ENCODE peak calls at places on chromosome 16, in seven cellular contexts. N is fibroblast of lung, S is DND-41, H is neural progenitor cell, U is PC-9, Q is PC-3, E is MM.1S. R is an unnamed sample.

GRCh38 chr16:76176153-76176552 is 101.0 kb upstream of the CNTNAP4 start:
- DNase-seq in U (no peak), E (peak; percentile 32), N (no peak), Q (no peak), H (no peak), S (no peak), R (no peak)

GRCh38 chr16:81745704-81746558 is 33.2 kb upstream of the PLCG2 start:
- DNase-seq in E (peak; percentile 63), U (peak; percentile 58), N (peak; percentile 46), S (peak; percentile 86), Q (no peak), H (peak; percentile 58), R (peak; percentile 70)

GRCh38 chr16:82726306-82726705 is 99.5 kb downstream of the CDH13 start:
- DNase-seq in U (no peak), H (no peak), S (no peak), E (no peak), Q (no peak), N (no peak), R (no peak)

GRCh38 chr16:7227193-7227825 is 105.3 kb upstream of the RBFOX1 start:
- DNase-seq in Q (no peak), H (peak; percentile 54), E (no peak), U (no peak), N (no peak), S (no peak), R (no peak)

GRCh38 chr16:78570409-78571141 is 471.1 kb downstream of the WWOX start:
- DNase-seq in N (no peak), Q (no peak), E (no peak), U (no peak), H (no peak), S (no peak), R (no peak)

GRCh38 chr16:19375561-19376158 is 42.0 kb upstream of the TMC5 start:
- DNase-seq in E (peak; percentile 70), S (peak; percentile 29), N (peak; percentile 34), Q (peak; percentile 67), U (peak; percentile 62), H (peak; percentile 78), R (peak; percentile 62)

GRCh38 chr16:47461598-47462266 is 601 bp downstream of the PHKB start:
- DNase-seq in U (peak; percentile 37), Q (peak; percentile 67), S (peak; percentile 39), N (peak; percentile 71), E (peak; percentile 80), H (peak; percentile 58), R (peak; percentile 70)

GRCh38 chr16:15771694-15772093 is 85.1 kb downstream of the MYH11 start:
- DNase-seq in N (no peak), U (no peak), H (no peak), Q (no peak), E (no peak), S (no peak), R (no peak)

GRCh38 chr16:72094266-72094610 is 591 bp downstream of the DHX38 start:
- DNase-seq in N (peak; percentile 27), H (peak; percentile 62), E (peak; percentile 21), S (peak; percentile 33), Q (peak; percentile 4), U (peak; percentile 5), R (peak; percentile 68)

GRCh38 chr16:82935781-82936180 is 309.0 kb downstream of the CDH13 start:
- DNase-seq in S (peak; percentile 9), H (no peak), E (no peak), Q (no peak), U (no peak), N (no peak), R (no peak)

GRCh38 chr16:46929378-46930332 is 43.8 kb downstream of the DNAJA2 start:
- DNase-seq in N (peak; percentile 29), H (peak; percentile 70), U (peak; percentile 58), E (peak; percentile 69), Q (peak; percentile 64), S (peak; percentile 64), R (peak; percentile 66)

GRCh38 chr16:64705443-64705842 is 416.4 kb downstream of the CDH11 start:
- DNase-seq in N (peak; percentile 79), E (no peak), H (no peak), U (no peak), S (no peak), Q (no peak), R (peak; percentile 32)

GRCh38 chr16:27273670-27274522 is 5.3 kb upstream of the NSMCE1 start:
- DNase-seq in S (no peak), E (no peak), Q (peak; percentile 52), N (peak; percentile 79), U (no peak), H (no peak), R (peak; percentile 72)

GRCh38 chr16:21021316-21021715 is 120.7 kb downstream of the LYRM1 start:
- DNase-seq in E (no peak), Q (no peak), H (no peak), U (no peak), N (no peak), S (no peak), R (no peak)

GRCh38 chr16:56915311-56916105 is 16.4 kb upstream of the HERPUD1 start:
- DNase-seq in N (no peak), U (no peak), E (no peak), Q (no peak), S (no peak), H (no peak), R (no peak)

GRCh38 chr16:61295311-61295710 is 740.9 kb downstream of the CDH8 start:
- DNase-seq in H (no peak), N (no peak), Q (peak; percentile 3), E (no peak), S (no peak), U (no peak), R (peak; percentile 1)

GRCh38 chr16:17565605-17566004 is 94.8 kb upstream of the XYLT1 start:
- DNase-seq in H (no peak), N (no peak), E (no peak), U (no peak), S (no peak), Q (no peak), R (no peak)

GRCh38 chr16:62940573-62940972 is 904.3 kb upstream of the CDH8 start:
- DNase-seq in H (peak; percentile 6), N (no peak), E (no peak), S (no peak), U (no peak), Q (no peak), R (no peak)

GRCh38 chr16:85067024-85067423 is 39.4 kb downstream of the KIAA0513 start:
- DNase-seq in S (no peak), H (no peak), Q (no peak), E (no peak), U (no peak), N (no peak), R (no peak)

GRCh38 chr16:57133101-57133500 is 40.7 kb downstream of the CPNE2 start:
- DNase-seq in Q (no peak), E (no peak), N (no peak), H (peak; percentile 49), S (no peak), U (no peak), R (no peak)

GRCh38 chr16:50523710-50524109 is 24.5 kb upstream of the NKD1 start:
- DNase-seq in Q (no peak), H (no peak), S (no peak), E (no peak), N (no peak), U (no peak), R (no peak)
- H3K27ac ChIP-seq in Q (no peak overlapping the region), H (no peak overlapping the region), S (no peak overlapping the region), E (no peak overlapping the region), N (no peak overlapping the region), U (no peak overlapping the region), R (no peak overlapping the region)

DNA sequence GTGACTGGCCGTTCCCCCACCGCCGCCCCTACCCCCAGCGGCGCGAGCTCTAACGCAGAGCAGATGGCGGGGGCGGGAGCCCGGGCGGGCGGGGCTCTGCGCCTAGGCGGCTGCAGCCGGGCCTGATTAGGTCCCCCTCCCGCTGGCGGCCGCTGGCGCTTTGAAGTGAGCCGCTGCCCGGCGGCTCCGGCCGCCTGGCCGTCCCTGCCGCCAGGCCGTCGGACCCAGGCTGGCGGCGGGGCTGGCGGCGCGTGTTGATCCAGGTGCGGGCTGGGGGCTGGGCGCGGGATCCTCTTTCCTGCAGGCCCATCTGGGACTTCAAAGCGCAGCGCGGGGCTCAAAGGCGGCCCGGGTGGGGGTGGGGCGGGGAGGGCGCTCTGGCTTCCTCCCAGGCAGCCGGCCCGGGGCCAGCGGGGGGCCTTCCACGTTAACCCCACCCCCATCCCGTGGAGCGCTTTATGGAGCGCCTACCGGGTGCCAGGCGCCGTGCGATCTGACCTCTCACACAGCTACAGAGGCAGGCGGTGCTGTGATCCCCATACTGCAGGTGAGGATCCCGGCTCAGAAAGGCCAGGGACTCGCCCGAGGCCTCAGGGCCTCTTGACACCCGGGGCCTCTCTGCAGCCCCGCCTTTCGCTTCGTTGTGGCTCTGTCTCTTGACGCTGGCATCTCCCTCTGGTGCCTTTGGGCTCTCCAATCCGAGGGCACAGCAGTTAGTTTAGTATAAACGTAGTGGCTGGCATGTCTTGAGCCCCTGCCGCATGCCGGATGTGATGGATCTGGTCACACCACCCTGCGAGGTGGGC is 80.0 kb upstream of the NKD1 start:
- DNase-seq in E (no peak), U (no peak), H (peak; percentile 93), S (peak; percentile 26), N (peak; percentile 28), Q (no peak), R (peak; percentile 24)
- TF ChIP-seq EZH2 in E (no peak), U (no peak), H (no peak), S (no peak), N (no peak), Q (no peak), R (no peak)

GRCh38 chr16:5206331-5206990 is 108.9 kb upstream of the EEF2KMT start:
- DNase-seq in U (no peak), H (no peak), S (no peak), N (no peak), Q (no peak), E (no peak), R (no peak)

GRCh38 chr16:5205394-5206040 is 107.9 kb upstream of the EEF2KMT start:
- DNase-seq in E (no peak), N (no peak), S (no peak), H (no peak), Q (no peak), U (no peak), R (no peak)

GRCh38 chr16:5207001-5207523 is 109.5 kb upstream of the EEF2KMT start:
- DNase-seq in U (no peak), E (no peak), S (no peak), H (no peak), N (no peak), Q (no peak), R (no peak)
- H3K27ac ChIP-seq in U (no peak overlapping the region), E (no peak overlapping the region), S (no peak overlapping the region), H (no peak overlapping the region), N (no peak overlapping the region), Q (no peak overlapping the region), R (no peak overlapping the region)

DNA sequence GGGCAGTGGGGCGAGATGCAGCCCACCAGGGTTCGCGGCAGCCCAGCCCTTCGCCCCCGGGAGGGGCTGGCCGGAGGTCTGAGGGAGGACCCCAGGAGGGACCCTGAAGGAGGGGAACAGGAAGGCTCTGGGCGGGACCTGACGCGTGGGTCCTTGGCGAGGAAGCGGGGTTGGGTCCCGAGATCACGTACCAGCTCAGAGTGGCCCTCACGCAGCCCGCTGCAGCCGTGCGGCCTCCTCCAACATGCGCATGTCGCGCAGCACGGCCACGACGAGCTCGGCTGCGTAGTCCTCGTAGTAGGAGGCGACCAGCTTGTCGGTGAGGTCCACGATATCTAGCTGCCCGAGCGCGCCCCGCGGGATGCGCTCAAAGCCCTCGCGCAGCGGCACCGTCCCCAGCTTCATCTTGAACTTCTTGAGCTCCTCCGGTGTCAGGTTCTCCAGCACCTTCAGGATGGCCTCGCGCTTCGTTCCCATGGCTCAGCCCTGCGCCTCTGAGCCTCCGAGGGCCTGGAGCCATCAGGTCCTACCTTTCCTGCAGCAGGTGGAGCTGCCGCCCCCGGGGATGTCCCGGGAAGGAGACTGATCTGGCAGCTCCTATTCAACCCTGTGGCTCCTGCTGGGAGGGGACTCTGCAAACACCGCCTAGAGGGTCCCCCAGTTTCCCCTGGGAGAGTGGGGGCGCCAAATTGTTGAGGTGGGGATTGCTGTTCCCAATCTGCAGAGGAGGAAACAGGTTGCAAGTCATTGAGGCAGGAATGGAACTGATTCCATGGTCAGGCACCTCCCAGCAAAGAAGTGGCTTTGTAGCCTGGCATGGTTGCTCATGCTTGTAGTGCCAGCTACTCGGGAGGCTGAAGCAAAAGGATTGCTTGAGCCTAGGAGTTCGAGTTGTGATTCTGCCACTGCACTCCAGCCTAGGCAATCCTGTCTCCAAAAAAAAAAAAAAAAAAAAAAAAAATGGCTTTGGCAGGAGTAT is at the start of gene PYDC1:
- DNase-seq in H (peak; percentile 47), E (no peak), U (no peak), N (no peak), Q (no peak), S (no peak), R (peak; percentile 20)
- TF ChIP-seq EZH2 in H (peak; percentile 68), E (no peak), U (no peak), N (peak; percentile 89), Q (no peak), S (no peak), R (peak; percentile 50)

R was measured in GM23248.